ENCODE peak calls at places on chromosomes 6 and 20, in six cellular contexts. U is heart right ventricle, M is fibroblast of lung, O is left lung, Q is GM23338, J is IMR-90. D is an unnamed sample.

GRCh38 chr20:64164123-64164836 is at the start of gene MYT1:
- DNase-seq in O (no peak), Q (no peak), M (no peak), U (no peak), J (no peak), D (no peak)

GRCh38 chr20:24765316-24766142 is 183.5 kb upstream of the CST7 start:
- DNase-seq in J (no peak), M (no peak), O (no peak), U (no peak), Q (no peak), D (peak; percentile 26)

GRCh38 chr6:121881974-121882667 is 446.7 kb downstream of the GJA1 start:
- DNase-seq in Q (no peak), M (peak; percentile 70), O (no peak), U (no peak), J (peak; percentile 92), D (no peak)

GRCh38 chr20:56362833-56363413 is 4.1 kb downstream of the FAM210B start:
- DNase-seq in U (no peak), M (no peak), Q (peak; percentile 31), J (peak; percentile 16), O (no peak), D (no peak)

GRCh38 chr6:100944644-100945043 is 63.5 kb upstream of the ASCC3 start:
- DNase-seq in J (no peak), M (no peak), O (no peak), U (no peak), Q (peak; percentile 7), D (no peak)

GRCh38 chr20:35311409-35311808 is 19.2 kb upstream of the FAM83C start:
- DNase-seq in M (no peak), Q (peak; percentile 22), J (peak; percentile 77), U (no peak), O (no peak), D (no peak)

GRCh38 chr20:41650221-41650948 is 32.2 kb upstream of the CHD6 start:
- DNase-seq in J (no peak), Q (peak; percentile 27), O (no peak), U (no peak), M (no peak), D (no peak)

GRCh38 chr6:127516676-127517273 is 2.4 kb downstream of the MTCL3 start:
- DNase-seq in Q (peak; percentile 83), J (peak; percentile 57), O (no peak), M (peak; percentile 61), U (no peak), D (peak; percentile 54)

GRCh38 chr6:18186033-18186432 is 30.8 kb downstream of the KDM1B start:
- DNase-seq in O (peak; percentile 66), U (no peak), Q (peak; percentile 52), M (no peak), J (no peak), D (no peak)

GRCh38 chr6:24520929-24521546 is 26.3 kb downstream of the ALDH5A1 start:
- DNase-seq in U (peak; percentile 33), Q (peak; percentile 74), J (peak; percentile 19), M (peak; percentile 18), O (peak; percentile 41), D (peak; percentile 77)

GRCh38 chr6:159968295-159969203 is at the start of gene IGF2R:
- DNase-seq in J (peak; percentile 80), U (peak; percentile 93), Q (peak; percentile 96), O (peak; percentile 93), M (peak; percentile 88), D (peak; percentile 97)

GRCh38 chr6:154352898-154353585 is 3.6 kb downstream of the IPCEF1 start:
- DNase-seq in J (no peak), Q (no peak), O (peak; percentile 55), U (no peak), M (no peak), D (peak; percentile 67)

GRCh38 chr20:15396026-15396425 is 1058.6 kb upstream of the FLRT3 start:
- DNase-seq in O (no peak), Q (no peak), M (no peak), J (no peak), U (no peak), D (no peak)

GRCh38 chr6:28134015-28134414 is 7.7 kb upstream of the ZKSCAN8 start:
- DNase-seq in U (no peak), J (peak; percentile 52), Q (peak; percentile 50), M (peak; percentile 54), O (no peak), D (no peak)

GRCh38 chr6:134060491-134061106 is 8.2 kb upstream of the SLC2A12 start:
- DNase-seq in Q (peak; percentile 79), M (peak; percentile 60), J (peak; percentile 79), U (no peak), O (no peak), D (no peak)

GRCh38 chr20:32539817-32540675 is 45.1 kb downstream of the NOL4L start:
- DNase-seq in Q (no peak), U (no peak), M (no peak), J (no peak), O (no peak), D (no peak)

GRCh38 chr20:50120935-50121693 is 8.2 kb upstream of the UBE2V1 start:
- DNase-seq in O (peak; percentile 56), Q (peak; percentile 83), U (peak; percentile 58), M (peak; percentile 79), J (peak; percentile 65), D (peak; percentile 81)

GRCh38 chr6:73451166-73452106 is 661 bp downstream of the CGAS start:
- DNase-seq in M (peak; percentile 61), O (peak; percentile 62), J (peak; percentile 43), U (peak; percentile 46), Q (peak; percentile 70), D (peak; percentile 75)

GRCh38 chr20:11080776-11081406 is 407.1 kb upstream of the JAG1 start:
- DNase-seq in O (no peak), Q (no peak), U (no peak), J (peak; percentile 11), M (no peak), D (no peak)

GRCh38 chr20:36478137-36478905 is 63.0 kb upstream of the MYL9 start:
- DNase-seq in O (no peak), Q (no peak), J (peak; percentile 54), U (no peak), M (no peak), D (no peak)

GRCh38 chr6:121592955-121593665 is 157.7 kb downstream of the GJA1 start:
- DNase-seq in J (peak; percentile 11), O (no peak), U (no peak), M (no peak), Q (no peak), D (no peak)

GRCh38 chr20:41774291-41774690 is 156.1 kb upstream of the CHD6 start:
- DNase-seq in M (no peak), Q (no peak), U (no peak), O (no peak), J (no peak), D (no peak)

GRCh38 chr6:155486795-155487294 is 31.2 kb upstream of the NOX3 start:
- DNase-seq in J (no peak), M (no peak), U (no peak), O (no peak), Q (no peak), D (no peak)

GRCh38 chr6:48743738-48744137 is 632.7 kb upstream of the PTCHD4 start:
- DNase-seq in U (no peak), J (peak; percentile 29), M (no peak), O (no peak), Q (no peak), D (no peak)

GRCh38 chr20:50308513-50309279 is 118.1 kb downstream of the CEBPB start:
- DNase-seq in M (peak; percentile 100), Q (peak; percentile 67), O (peak; percentile 94), U (peak; percentile 89), J (peak; percentile 100), D (peak; percentile 91)

GRCh38 chr20:48205786-48206185 is 420.5 kb upstream of the SULF2 start:
- DNase-seq in J (no peak), U (no peak), M (no peak), Q (no peak), O (no peak), D (no peak)
- TF ChIP-seq CTCF in J (no peak), U (no peak), M (no peak), Q (no peak), O (no peak), D (no peak)

DNA sequence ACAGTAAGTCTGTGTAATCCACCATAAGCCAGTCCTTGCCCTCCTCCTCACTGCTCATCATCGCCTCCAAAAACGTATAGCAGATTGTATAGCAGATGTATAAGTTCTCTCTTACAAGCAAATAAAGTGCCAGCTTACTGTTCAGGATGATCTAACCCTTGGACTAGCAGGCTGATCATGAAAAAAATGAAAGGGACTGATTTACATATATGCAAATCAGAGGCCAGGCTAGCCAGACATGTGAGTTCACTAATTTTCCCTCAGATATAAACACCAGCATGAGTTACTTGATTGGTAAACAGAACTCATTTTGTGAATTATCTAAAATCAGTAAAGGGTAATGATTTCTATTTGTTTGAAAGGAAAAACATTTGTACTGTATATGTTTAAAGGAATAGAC is 171.5 kb downstream of the LY86 start:
- DNase-seq in O (no peak), U (no peak), J (no peak), Q (no peak), M (no peak), D (no peak)
- TF ChIP-seq CTCF in O (no peak), U (no peak), J (no peak), Q (no peak), M (no peak), D (no peak)

GRCh38 chr20:38839563-38839962 is 34.1 kb downstream of the PPP1R16B start:
- DNase-seq in Q (no peak), U (no peak), M (no peak), J (no peak), O (no peak), D (no peak)

GRCh38 chr20:38842017-38842416 is 36.5 kb downstream of the PPP1R16B start:
- DNase-seq in J (no peak), O (no peak), Q (no peak), M (no peak), U (no peak), D (no peak)

GRCh38 chr20:38840053-38840893 is 34.8 kb downstream of the PPP1R16B start:
- DNase-seq in O (no peak), Q (no peak), J (no peak), M (no peak), U (no peak), D (no peak)

GRCh38 chr20:38841570-38841969 is 36.1 kb downstream of the PPP1R16B start:
- DNase-seq in Q (no peak), J (no peak), O (no peak), U (no peak), M (no peak), D (no peak)

GRCh38 chr20:38840894-38841470 is 35.5 kb downstream of the PPP1R16B start:
- DNase-seq in Q (no peak), U (no peak), O (no peak), M (no peak), J (no peak), D (no peak)
- TF ChIP-seq CTCF in Q (no peak), U (no peak), O (no peak), M (no peak), J (no peak), D (no peak)

GRCh38 chr6:23086100-23086499 is 516.7 kb downstream of the HDGFL1 start:
- DNase-seq in M (no peak), Q (no peak), O (no peak), J (no peak), U (no peak), D (no peak)

GRCh38 chr6:23077797-23078196 is 508.4 kb downstream of the HDGFL1 start:
- DNase-seq in M (no peak), O (no peak), J (no peak), Q (no peak), U (no peak), D (no peak)

DNA sequence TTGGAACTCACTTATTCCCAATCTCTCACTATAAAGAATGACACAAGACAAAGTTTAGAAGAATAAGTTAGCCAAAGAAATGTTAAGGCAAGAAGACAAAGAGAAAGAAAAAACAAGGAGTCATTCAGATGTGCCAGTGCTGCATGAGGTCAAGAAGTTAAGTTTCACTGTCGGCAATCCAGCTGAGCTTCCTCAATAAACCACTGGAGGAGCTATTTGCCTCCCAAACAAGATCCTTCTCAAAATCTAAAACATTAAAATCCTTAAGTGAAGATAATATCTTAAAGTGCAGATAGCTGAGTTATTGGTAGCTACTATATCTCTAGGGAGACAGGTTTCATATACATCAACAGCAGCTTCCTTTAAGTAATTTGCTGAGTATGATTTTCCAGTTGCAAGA is 512.3 kb downstream of the HDGFL1 start:
- DNase-seq in O (no peak), U (no peak), J (no peak), Q (peak; percentile 34), M (peak; percentile 18), D (no peak)
- TF ChIP-seq CTCF in O (no peak), U (no peak), J (peak; percentile 11), Q (peak; percentile 39), M (no peak), D (no peak)